ENCODE peak calls at places on chromosome 5, in seven cellular contexts. D is IMR-90, K is GM12878, R is SK-N-SH, F is HepG2, W is A549, P is H1. Z is an unnamed sample.

GRCh38 chr5:133509742-133510079 is 102.6 kb downstream of the FSTL4 start:
- DNase-seq in D (no peak), K (no peak), R (peak), F (no peak), W (no peak), P (peak), Z (no peak)

GRCh38 chr5:58076473-58077257 is 383.2 kb downstream of the PLK2 start:
- DNase-seq in D (no peak), K (no peak), R (peak), F (no peak), W (no peak), P (no peak), Z (no peak)

GRCh38 chr5:39203951-39204350 is 15.4 kb downstream of the FYB1 start:
- DNase-seq in D (no peak), K (no peak), R (no peak), F (no peak), W (no peak), P (no peak), Z (no peak)

GRCh38 chr5:78920604-78921003 is 64.5 kb downstream of the ARSB start:
- DNase-seq in D (peak), K (no peak), R (peak), F (no peak), W (peak), P (no peak), Z (no peak)

GRCh38 chr5:88732181-88732633 is 150.8 kb downstream of the MEF2C start:
- DNase-seq in D (no peak), K (peak), R (no peak), F (no peak), W (no peak), P (no peak), Z (no peak)

GRCh38 chr5:145854651-145855258 is 18.1 kb downstream of the GRXCR2 start:
- DNase-seq in D (peak), K (no peak), R (no peak), F (peak), W (peak), P (no peak), Z (peak)

GRCh38 chr5:130642461-130642860 is 522.6 kb downstream of the HINT1 start:
- DNase-seq in D (no peak), K (no peak), R (no peak), F (no peak), W (no peak), P (no peak), Z (no peak)

GRCh38 chr5:6592611-6593010 is 40.2 kb downstream of the NSUN2 start:
- DNase-seq in D (peak), K (no peak), R (no peak), F (no peak), W (no peak), P (no peak), Z (no peak)

GRCh38 chr5:140108093-140109049 is 5.5 kb upstream of the PURA start:
- DNase-seq in D (no peak), K (no peak), R (peak), F (no peak), W (no peak), P (peak), Z (no peak)

GRCh38 chr5:53473644-53474043 is 6.8 kb upstream of the FST start:
- DNase-seq in D (no peak), K (no peak), R (no peak), F (no peak), W (no peak), P (no peak), Z (no peak)

GRCh38 chr5:163509288-163510040 is 4.0 kb downstream of the MAT2B start:
- DNase-seq in D (peak), K (no peak), R (no peak), F (peak), W (peak), P (no peak), Z (no peak)

GRCh38 chr5:83469075-83469474 is 2.5 kb upstream of the VCAN start:
- DNase-seq in D (no peak), K (no peak), R (peak), F (no peak), W (no peak), P (no peak), Z (no peak)

GRCh38 chr5:154850255-154851062 is at the start of gene FAXDC2:
- DNase-seq in D (peak), K (no peak), R (peak), F (peak), W (no peak), P (peak), Z (peak)

GRCh38 chr5:71948206-71948605 is 159.1 kb upstream of the MAP1B start:
- DNase-seq in D (no peak), K (no peak), R (no peak), F (no peak), W (no peak), P (no peak), Z (no peak)

GRCh38 chr5:178336889-178337785 is 104.5 kb upstream of the PHYKPL start:
- DNase-seq in D (no peak), K (no peak), R (peak), F (no peak), W (no peak), P (peak), Z (no peak)

GRCh38 chr5:147961208-147961749 is 54.9 kb upstream of the C5orf46 start:
- DNase-seq in D (no peak), K (no peak), R (no peak), F (no peak), W (no peak), P (no peak), Z (no peak)

GRCh38 chr5:148820778-148821395 is 5.5 kb upstream of the ADRB2 start:
- DNase-seq in D (peak), K (no peak), R (no peak), F (peak), W (peak), P (no peak), Z (no peak)

GRCh38 chr5:137778772-137779564 is 24.8 kb upstream of the HNRNPA0 start:
- DNase-seq in D (peak), K (no peak), R (peak), F (peak), W (peak), P (no peak), Z (peak)

GRCh38 chr5:53291528-53291927 is 182.0 kb upstream of the MOCS2 start:
- DNase-seq in D (peak), K (no peak), R (no peak), F (no peak), W (no peak), P (no peak), Z (no peak)

GRCh38 chr5:156223547-156223946 is 103.4 kb upstream of the SGCD start:
- DNase-seq in D (no peak), K (no peak), R (no peak), F (no peak), W (no peak), P (no peak), Z (no peak)

GRCh38 chr5:143887302-143887638 is 75.3 kb downstream of the HMHB1 start:
- DNase-seq in D (peak), K (no peak), R (peak), F (no peak), W (no peak), P (no peak), Z (no peak)

GRCh38 chr5:86570427-86571083 is 47.2 kb upstream of the COX7C start:
- DNase-seq in D (no peak), K (no peak), R (peak), F (peak), W (peak), P (no peak), Z (peak)

GRCh38 chr5:61120534-61120933 is 41.7 kb downstream of the SMIM15 start:
- DNase-seq in D (peak), K (no peak), R (no peak), F (no peak), W (no peak), P (no peak), Z (no peak)

GRCh38 chr5:45578270-45578669 is 117.9 kb downstream of the HCN1 start:
- DNase-seq in D (no peak), K (no peak), R (no peak), F (no peak), W (peak), P (no peak), Z (no peak)

GRCh38 chr5:6274846-6275543 is 103.4 kb downstream of the MED10 start:
- DNase-seq in D (no peak), K (peak), R (no peak), F (no peak), W (no peak), P (no peak), Z (no peak)

GRCh38 chr5:131389096-131389868 is 125.4 kb downstream of the CDC42SE2 start:
- DNase-seq in D (no peak), K (no peak), R (no peak), F (no peak), W (no peak), P (no peak), Z (no peak)

GRCh38 chr5:1917830-1918487 is 35.2 kb upstream of the IRX4 start:
- DNase-seq in D (no peak), K (no peak), R (no peak), F (no peak), W (no peak), P (no peak), Z (no peak)

GRCh38 chr5:163478126-163478981 is 17.9 kb downstream of the HMMR start:
- DNase-seq in D (peak), K (no peak), R (no peak), F (no peak), W (no peak), P (no peak), Z (no peak)

GRCh38 chr5:96081276-96081858 is 119.7 kb upstream of the ELL2 start:
- DNase-seq in D (peak), K (no peak), R (no peak), F (no peak), W (no peak), P (no peak), Z (peak)

GRCh38 chr5:96080557-96080956 is 118.9 kb upstream of the ELL2 start:
- DNase-seq in D (peak), K (no peak), R (no peak), F (no peak), W (peak), P (no peak), Z (no peak)

GRCh38 chr5:96075579-96076289 is 114.1 kb upstream of the ELL2 start:
- DNase-seq in D (no peak), K (no peak), R (no peak), F (no peak), W (no peak), P (no peak), Z (no peak)

GRCh38 chr5:96079962-96080361 is 118.3 kb upstream of the ELL2 start:
- DNase-seq in D (no peak), K (no peak), R (no peak), F (no peak), W (no peak), P (no peak), Z (no peak)

DNA sequence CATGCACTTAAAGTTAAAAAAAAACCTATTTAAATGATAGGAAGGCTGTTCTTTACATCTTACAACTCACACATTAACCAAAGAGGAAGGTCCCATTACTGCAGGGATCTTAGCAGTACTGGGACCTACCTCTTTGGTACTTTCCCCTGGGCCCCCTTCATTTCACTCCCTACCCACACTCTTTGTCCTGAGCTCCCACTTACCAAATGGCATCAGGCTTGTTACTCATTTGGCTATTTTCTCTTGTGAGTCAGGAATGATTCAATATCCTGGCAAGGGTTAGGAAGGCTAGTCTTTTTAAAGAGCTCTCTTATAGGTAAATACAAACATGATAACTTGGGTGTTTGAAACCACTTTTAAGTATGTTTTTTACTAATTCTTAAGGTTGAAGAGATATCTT is 117.4 kb upstream of the ELL2 start:
- DNase-seq in D (peak), K (no peak), R (no peak), F (peak), W (peak), P (no peak), Z (no peak)
- TF ChIP-seq RFX5 in D (no peak), K (no peak), R (no peak), F (no peak), W (no peak), P (no peak), Z (no peak)

DNA sequence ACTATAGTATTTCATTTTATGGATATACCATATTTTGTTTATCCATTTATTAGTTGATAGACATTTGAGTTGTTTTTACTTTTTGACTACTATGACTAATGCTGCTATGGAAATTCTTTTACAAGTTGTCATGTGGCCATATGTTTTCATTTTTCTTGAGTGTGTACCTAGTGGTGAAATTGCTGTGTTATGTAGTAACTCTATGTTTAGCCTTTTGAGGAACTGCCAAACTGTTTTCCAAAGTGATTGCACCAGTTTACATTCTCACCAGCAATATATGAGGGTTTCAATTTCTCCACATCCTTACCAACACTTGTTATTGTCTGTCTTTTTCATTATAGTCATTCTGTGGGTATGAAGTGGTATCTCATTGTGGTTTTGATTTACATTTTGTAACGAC is 75.4 kb downstream of the GRIA1 start:
- DNase-seq in D (peak), K (no peak), R (no peak), F (no peak), W (no peak), P (no peak), Z (no peak)
- TF ChIP-seq RFX5 in D (no peak), K (no peak), R (no peak), F (no peak), W (no peak), P (no peak), Z (no peak)

GRCh38 chr5:169870221-169870620 is 110.1 kb downstream of the INSYN2B start:
- DNase-seq in D (no peak), K (no peak), R (no peak), F (no peak), W (no peak), P (no peak), Z (no peak)

GRCh38 chr5:169862348-169862905 is 117.9 kb downstream of the INSYN2B start:
- DNase-seq in D (peak), K (no peak), R (no peak), F (no peak), W (no peak), P (no peak), Z (no peak)

GRCh38 chr5:169864483-169864882 is 115.8 kb downstream of the INSYN2B start:
- DNase-seq in D (no peak), K (no peak), R (no peak), F (no peak), W (no peak), P (no peak), Z (no peak)

GRCh38 chr5:169871816-169872215 is 108.5 kb downstream of the INSYN2B start:
- DNase-seq in D (no peak), K (no peak), R (no peak), F (no peak), W (no peak), P (no peak), Z (no peak)

GRCh38 chr5:169867347-169867746 is 112.9 kb downstream of the INSYN2B start:
- DNase-seq in D (no peak), K (no peak), R (no peak), F (no peak), W (no peak), P (no peak), Z (no peak)
- TF ChIP-seq RFX5 in D (no peak), K (no peak), R (no peak), F (no peak), W (no peak), P (no peak), Z (no peak)

DNA sequence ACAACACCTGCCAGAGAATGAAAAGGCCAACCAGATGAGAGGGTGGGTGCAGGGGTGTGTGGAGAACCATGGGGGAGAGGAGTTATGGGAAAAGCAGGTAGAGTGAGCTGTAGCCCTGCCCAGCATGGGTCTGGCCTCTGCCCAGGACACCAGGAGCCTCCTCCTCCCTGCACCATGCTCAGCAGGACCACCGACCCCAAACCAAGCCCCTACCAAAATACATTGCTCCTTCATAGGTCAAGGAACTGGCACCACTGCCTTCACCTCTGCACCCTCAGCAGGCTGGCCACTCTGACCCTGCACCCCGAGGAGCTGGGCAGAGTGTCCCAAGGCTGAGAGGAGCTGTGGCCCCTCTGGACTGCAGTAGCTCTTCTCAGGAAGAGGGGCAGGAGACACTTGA is 102.0 kb downstream of the NSG2 start:
- DNase-seq in D (no peak), K (no peak), R (no peak), F (no peak), W (no peak), P (no peak), Z (no peak)
- TF ChIP-seq RFX5 in D (no peak), K (no peak), R (no peak), F (no peak), W (no peak), P (no peak), Z (no peak)

GRCh38 chr5:9863486-9863885 is 233.3 kb upstream of the TAS2R1 start:
- DNase-seq in D (no peak), K (no peak), R (no peak), F (no peak), W (no peak), P (no peak), Z (no peak)
- TF ChIP-seq RFX5 in D (no peak), K (no peak), R (no peak), F (no peak), W (no peak), P (no peak), Z (no peak)

GRCh38 chr5:150781706-150782614 is 3.4 kb downstream of the SMIM3 start:
- DNase-seq in D (peak), K (no peak), R (no peak), F (peak), W (no peak), P (no peak), Z (no peak)
- TF ChIP-seq RFX5 in D (no peak), K (no peak), R (no peak), F (no peak), W (no peak), P (no peak), Z (no peak)

GRCh38 chr5:171299228-171299627 is 9.8 kb upstream of the TLX3 start:
- DNase-seq in D (no peak), K (no peak), R (peak), F (no peak), W (no peak), P (no peak), Z (no peak)
- TF ChIP-seq RFX5 in D (no peak), K (no peak), R (no peak), F (no peak), W (no peak), P (no peak), Z (no peak)

GRCh38 chr5:106959447-106959846 is 711.3 kb downstream of the EFNA5 start:
- DNase-seq in D (no peak), K (no peak), R (no peak), F (no peak), W (no peak), P (no peak), Z (no peak)

GRCh38 chr5:106962464-106963230 is 708.1 kb downstream of the EFNA5 start:
- DNase-seq in D (no peak), K (no peak), R (no peak), F (no peak), W (no peak), P (no peak), Z (no peak)

GRCh38 chr5:106966686-106967315 is 703.9 kb downstream of the EFNA5 start:
- DNase-seq in D (no peak), K (no peak), R (no peak), F (no peak), W (no peak), P (no peak), Z (no peak)

DNA sequence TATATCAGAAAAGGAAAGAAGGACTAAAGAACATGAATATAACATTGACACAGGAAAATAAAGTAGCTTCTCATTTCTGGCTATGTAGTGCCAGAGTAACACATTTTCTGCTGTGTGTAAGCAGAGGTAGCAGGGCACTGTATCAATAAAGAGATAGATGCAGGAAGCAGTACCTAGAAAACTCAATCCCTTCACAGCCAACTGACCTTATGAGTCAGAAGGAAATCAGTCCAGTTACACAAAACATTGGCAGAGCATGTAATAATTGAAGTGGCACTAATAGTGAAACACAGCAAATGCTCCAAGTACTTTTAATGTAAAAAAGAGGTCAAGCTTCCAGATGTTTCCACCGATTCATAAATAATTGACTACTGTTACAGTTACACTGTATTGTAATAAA is 706.6 kb downstream of the EFNA5 start:
- DNase-seq in D (no peak), K (no peak), R (no peak), F (no peak), W (peak), P (no peak), Z (no peak)
- TF ChIP-seq RFX5 in D (no peak), K (no peak), R (no peak), F (no peak), W (no peak), P (no peak), Z (no peak)

DNA sequence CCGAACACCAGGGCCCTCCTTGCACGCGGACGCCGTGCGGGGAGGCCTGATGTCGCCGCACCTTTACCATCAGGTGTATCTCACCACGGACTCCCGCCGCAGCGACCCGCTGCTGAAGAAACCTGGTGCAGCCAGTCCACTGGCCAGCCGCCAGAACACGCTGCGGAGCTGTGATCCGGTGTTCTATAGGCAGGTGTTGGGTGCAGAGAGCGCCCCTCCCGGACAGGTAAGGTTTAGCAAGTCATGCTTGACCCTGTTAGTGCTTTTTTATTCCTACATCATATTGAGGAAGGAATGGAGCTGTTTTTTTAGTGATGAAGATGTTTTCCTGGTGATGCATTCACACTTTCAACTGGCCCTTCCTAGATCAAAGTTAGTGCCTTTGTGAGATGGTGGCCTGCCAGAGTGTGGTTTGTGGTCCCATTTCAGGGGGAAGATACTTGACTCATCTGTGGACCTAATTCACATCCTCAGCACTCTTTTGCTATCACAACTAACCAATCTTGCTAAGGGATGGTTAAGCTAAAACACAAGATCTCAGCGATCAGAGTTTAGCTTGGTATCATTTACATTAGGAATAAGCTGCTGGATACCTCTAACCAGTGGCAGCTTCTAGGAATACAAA is 2.7 kb downstream of the PCDHGC3 start:
- DNase-seq in D (peak), K (no peak), R (no peak), F (no peak), W (no peak), P (peak), Z (no peak)
- TF ChIP-seq RFX5 in D (no peak), K (no peak), R (no peak), F (no peak), W (no peak), P (peak), Z (no peak)